ENCODE peak calls at places on chromosomes 11 and 22, in seven cellular contexts. G is spleen, J is GM23338, I is HL-60, Z is HCT116, P is HepG2, D is esophagus muscularis mucosa. V is an unnamed sample.

GRCh38 chr11:68461284-68461861 is 821 bp downstream of the PPP6R3 start:
- DNase-seq in I (no peak), D (no peak), G (peak), J (peak), Z (no peak), P (no peak), V (no peak)

GRCh38 chr11:89293966-89294679 is 116.4 kb downstream of the TYR start:
- DNase-seq in P (no peak), G (no peak), J (peak), I (no peak), Z (no peak), D (no peak), V (no peak)

GRCh38 chr22:24697671-24698082 is 76.8 kb downstream of the PIWIL3 start:
- DNase-seq in J (no peak), D (no peak), P (no peak), Z (no peak), I (peak), G (no peak), V (peak)

GRCh38 chr22:29901354-29901753 is 18.4 kb downstream of the MTMR3 start:
- DNase-seq in G (no peak), Z (no peak), D (no peak), P (no peak), J (no peak), I (peak), V (no peak)

GRCh38 chr22:50620861-50621490 is 7.0 kb downstream of the ARSA start:
- DNase-seq in I (peak), J (no peak), G (peak), P (peak), Z (no peak), D (no peak), V (no peak)

GRCh38 chr11:46295312-46295995 is 18.0 kb downstream of the CREB3L1 start:
- DNase-seq in P (peak), I (peak), D (no peak), G (peak), Z (no peak), J (peak), V (peak)

GRCh38 chr11:102495161-102496042 is 35.1 kb downstream of the MMP7 start:
- DNase-seq in J (peak), Z (peak), G (no peak), P (peak), D (no peak), I (peak), V (no peak)

GRCh38 chr11:40130427-40130826 is 1329.0 kb downstream of the LRRC4C start:
- DNase-seq in Z (no peak), D (no peak), J (peak), G (no peak), P (no peak), I (no peak), V (no peak)

GRCh38 chr11:93216511-93217121 is 18.8 kb upstream of the SLC36A4 start:
- DNase-seq in Z (no peak), P (no peak), J (no peak), G (no peak), D (no peak), I (no peak), V (no peak)

GRCh38 chr11:58977470-58977869 is 38.2 kb downstream of the GLYATL1 start:
- DNase-seq in G (no peak), I (no peak), J (no peak), P (no peak), Z (no peak), D (no peak), V (no peak)

GRCh38 chr22:31121403-31121802 is 1.4 kb upstream of the INPP5J start:
- DNase-seq in D (no peak), Z (no peak), P (no peak), J (no peak), I (no peak), G (peak), V (no peak)

GRCh38 chr22:37077802-37078448 is 26.4 kb downstream of the KCTD17 start:
- DNase-seq in Z (peak), J (peak), P (peak), D (no peak), G (peak), I (peak), V (no peak)

GRCh38 chr11:44277097-44278090 is 32.5 kb downstream of the ALX4 start:
- DNase-seq in G (peak), J (no peak), I (no peak), D (no peak), P (no peak), Z (no peak), V (no peak)

GRCh38 chr11:65489706-65490310 is 9.0 kb upstream of the MALAT1 start:
- DNase-seq in Z (no peak), J (no peak), G (no peak), D (no peak), P (peak), I (no peak), V (no peak)

GRCh38 chr22:30488121-30488520 is 16.3 kb upstream of the SEC14L3 start:
- DNase-seq in G (no peak), Z (no peak), D (no peak), I (no peak), P (no peak), J (peak), V (no peak)

GRCh38 chr11:2511421-2512369 is 66.9 kb downstream of the KCNQ1 start:
- DNase-seq in I (peak), D (peak), J (no peak), Z (no peak), G (peak), P (no peak), V (peak)

GRCh38 chr22:37610480-37611148 is 2.0 kb downstream of the GGA1 start:
- DNase-seq in Z (no peak), J (no peak), P (no peak), D (no peak), I (peak), G (peak), V (no peak)

GRCh38 chr22:30227438-30228228 is 18.9 kb downstream of the LIF start:
- DNase-seq in G (no peak), D (no peak), I (no peak), Z (no peak), P (no peak), J (no peak), V (no peak)

GRCh38 chr11:95625164-95626017 is 164.2 kb downstream of the FAM76B start:
- DNase-seq in Z (no peak), P (no peak), J (peak), G (no peak), D (no peak), I (no peak), V (no peak)

GRCh38 chr11:75454987-75455386 is 22.0 kb upstream of the KLHL35 start:
- DNase-seq in P (no peak), I (no peak), D (no peak), G (no peak), Z (no peak), J (no peak), V (no peak)

GRCh38 chr11:130560000-130560852 is 111.8 kb downstream of the ADAMTS15 start:
- DNase-seq in D (no peak), P (no peak), J (no peak), G (peak), Z (no peak), I (no peak), V (no peak)

GRCh38 chr22:39627208-39627607 is 56.7 kb downstream of the CACNA1I start:
- DNase-seq in J (no peak), G (no peak), I (no peak), Z (no peak), P (no peak), D (no peak), V (no peak)

GRCh38 chr11:14463623-14464022 is 36.0 kb downstream of the COPB1 start:
- DNase-seq in P (no peak), G (no peak), I (no peak), Z (no peak), D (no peak), J (no peak), V (no peak)

GRCh38 chr22:30192427-30192826 is 54.1 kb downstream of the LIF start:
- DNase-seq in J (no peak), I (no peak), Z (no peak), P (no peak), D (no peak), G (no peak), V (no peak)

DNA sequence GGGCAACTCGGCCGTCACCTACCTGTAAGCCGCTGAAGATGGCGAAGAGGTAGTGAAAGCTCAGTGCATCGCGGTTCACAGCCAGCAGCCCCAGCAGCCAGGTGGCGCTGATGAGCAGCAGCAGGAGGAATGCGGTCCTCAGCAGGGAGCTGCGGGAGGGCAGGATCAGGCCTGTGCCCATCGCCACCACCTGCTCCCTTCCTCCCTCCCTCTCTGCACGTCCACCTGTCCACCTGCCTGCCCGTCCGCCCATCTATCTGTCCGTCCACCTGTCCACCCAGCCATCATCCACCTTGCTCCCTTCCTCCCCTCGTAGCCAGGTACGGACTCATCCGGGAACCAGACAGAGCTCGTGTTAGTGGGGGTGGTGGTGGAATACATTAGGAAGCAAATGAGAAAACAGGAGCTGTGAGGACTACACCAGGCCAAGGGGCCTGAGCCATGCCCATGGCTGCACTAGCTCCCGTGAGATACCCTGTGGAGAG is 32.2 kb downstream of the TRMU start:
- DNase-seq in P (peak), J (peak), I (peak), Z (peak), G (peak), D (no peak), V (no peak)
- TF ChIP-seq POLR2AphosphoS5 in P (no peak), J (no peak), I (no peak), Z (no peak), G (no peak), D (no peak), V (no peak)

GRCh38 chr11:20529757-20530156 is 69.7 kb upstream of the SLC6A5 start:
- DNase-seq in Z (no peak), P (no peak), I (no peak), G (no peak), D (peak), J (no peak), V (no peak)
- H3K27ac ChIP-seq in Z (no peak), P (no peak), I (no peak), G (no peak), D (no peak), J (no peak), V (no peak)

GRCh38 chr11:113774174-113774503 is 647 bp upstream of the ZW10 start:
- DNase-seq in P (no peak), I (no peak), J (no peak), Z (no peak), G (no peak), D (no peak), V (no peak)

GRCh38 chr11:113771964-113772363 is 1.5 kb downstream of the ZW10 start:
- DNase-seq in P (no peak), Z (no peak), G (no peak), J (no peak), I (no peak), D (no peak), V (no peak)

GRCh38 chr11:113778111-113778910 is 1.3 kb upstream of the CLDN25 start:
- DNase-seq in Z (no peak), P (peak), G (no peak), J (no peak), D (no peak), I (no peak), V (peak)

GRCh38 chr11:113773092-113773415 is 438 bp downstream of the ZW10 start:
- DNase-seq in G (no peak), I (no peak), P (peak), J (peak), D (no peak), Z (no peak), V (peak)

GRCh38 chr11:113773416-113774173 is at the start of gene ZW10:
- DNase-seq in Z (peak), I (peak), G (peak), J (peak), P (peak), D (peak), V (peak)
- H3K4me3 ChIP-seq in Z (peak), I (peak), G (peak), J (peak), P (peak), D (peak), V (peak)

GRCh38 chr11:72821221-72821919 is 7.2 kb downstream of the ATG16L2 start:
- DNase-seq in D (no peak), Z (no peak), P (no peak), I (no peak), G (no peak), J (peak), V (no peak)

GRCh38 chr11:72818971-72819370 is 4.8 kb downstream of the ATG16L2 start:
- DNase-seq in G (no peak), I (no peak), P (no peak), D (no peak), Z (no peak), J (no peak), V (no peak)

GRCh38 chr11:72817966-72818365 is 3.8 kb downstream of the ATG16L2 start:
- DNase-seq in P (no peak), D (no peak), I (no peak), Z (no peak), G (no peak), J (no peak), V (no peak)

GRCh38 chr11:72821920-72822799 is 7.9 kb downstream of the ATG16L2 start:
- DNase-seq in D (no peak), J (peak), P (peak), G (peak), Z (peak), I (no peak), V (peak)

GRCh38 chr11:72820439-72821139 is 6.4 kb downstream of the ATG16L2 start:
- DNase-seq in D (no peak), P (no peak), Z (no peak), I (no peak), G (no peak), J (no peak), V (no peak)
- TF ChIP-seq POLR2AphosphoS5 in D (no peak), P (no peak), Z (no peak), I (no peak), G (no peak), J (no peak), V (no peak)

DNA sequence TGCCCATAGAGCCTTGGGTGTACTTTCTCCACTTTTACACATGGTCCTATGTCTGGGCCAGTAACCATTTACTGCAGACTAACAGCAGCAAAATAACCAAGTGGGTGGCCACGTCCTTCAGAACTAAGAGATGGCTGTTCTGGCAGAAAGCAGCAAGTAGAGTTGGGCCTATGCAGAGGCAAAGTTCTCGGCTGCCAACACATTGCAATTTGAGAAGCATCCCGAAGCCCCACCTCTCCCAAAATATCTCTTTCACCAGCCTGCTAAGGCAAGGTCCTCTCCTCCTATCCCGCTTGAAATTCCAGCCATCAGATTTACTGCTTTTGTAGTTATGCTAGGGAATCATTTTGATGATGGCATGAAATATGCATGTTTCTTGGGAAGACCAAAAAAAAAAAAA is 118.5 kb upstream of the APOA1 start:
- DNase-seq in D (no peak), G (no peak), J (peak), P (no peak), Z (no peak), I (no peak), V (no peak)
- H3K27ac ChIP-seq in D (no peak), G (peak), J (peak), P (no peak), Z (no peak), I (no peak), V (no peak)

V was measured in breast epithelium.